ENCODE peak calls at places on chromosomes 12 and 14, in ten cellular contexts. D, C, R, S, N, K, Q, X, L and F are unnamed samples. For H3K36me3, the result is how much of the 10 kb centered on the place peaks cover.

GRCh38 chr12:26319511-26319910 is 124.1 kb downstream of the SSPN start:
- DNase-seq in X (peak), S (peak), C (no peak), K (no peak), D (no peak), N (no peak), Q (peak), L (peak), R (peak), F (no peak)

GRCh38 chr12:74490390-74491064 is 47.1 kb upstream of the ATXN7L3B start:
- DNase-seq in Q (no peak), R (no peak), D (no peak), S (no peak), X (no peak), L (no peak), C (peak), N (no peak), K (no peak), F (no peak)

GRCh38 chr12:130401703-130402102 is 64.0 kb downstream of the PIWIL1 start:
- DNase-seq in N (no peak), X (no peak), D (no peak), R (no peak), C (no peak), Q (no peak), K (peak), S (no peak), L (no peak), F (no peak)

GRCh38 chr14:72433511-72433910 is 460.4 kb downstream of the DPF3 start:
- DNase-seq in S (no peak), C (no peak), L (no peak), N (no peak), R (peak), D (no peak), K (no peak), X (no peak), Q (no peak), F (no peak)

GRCh38 chr12:95614384-95614982 is 63.2 kb upstream of the USP44 start:
- DNase-seq in D (no peak), Q (no peak), C (no peak), X (no peak), L (no peak), N (no peak), S (no peak), R (peak), K (no peak), F (no peak)

GRCh38 chr12:92745874-92746553 is 43.2 kb downstream of the PLEKHG7 start:
- DNase-seq in K (no peak), R (peak), X (peak), D (no peak), C (no peak), N (peak), Q (peak), L (peak), S (peak), F (peak)

GRCh38 chr14:29905549-29905948 is 22.1 kb downstream of the PRKD1 start:
- DNase-seq in L (no peak), N (no peak), X (peak), D (no peak), C (no peak), K (no peak), S (no peak), R (no peak), Q (no peak), F (no peak)

GRCh38 chr12:110498984-110499706 is 2.8 kb downstream of the VPS29 start:
- DNase-seq in R (peak), S (no peak), L (no peak), K (no peak), D (no peak), N (no peak), Q (no peak), X (no peak), C (no peak), F (no peak)

GRCh38 chr12:24742378-24742777 is 206.5 kb downstream of the BCAT1 start:
- DNase-seq in R (no peak), C (no peak), N (peak), K (no peak), L (peak), D (peak), Q (peak), S (peak), X (no peak), F (peak)

GRCh38 chr14:99734406-99735051 is 50.4 kb downstream of the CYP46A1 start:
- DNase-seq in L (no peak), N (peak), Q (no peak), X (peak), C (no peak), K (no peak), D (no peak), R (no peak), S (peak), F (peak)

GRCh38 chr12:29067430-29067829 is 81.6 kb upstream of the FAR2 start:
- DNase-seq in Q (no peak), D (no peak), L (no peak), S (peak), R (no peak), N (peak), C (no peak), X (no peak), K (no peak), F (no peak)

GRCh38 chr14:104283197-104284106 is 145.1 kb downstream of the KIF26A start:
- DNase-seq in N (peak), S (peak), R (no peak), X (no peak), D (no peak), K (peak), L (peak), Q (no peak), C (no peak), F (peak)

GRCh38 chr14:99598774-99599173 is 5.2 kb downstream of the CCDC85C start:
- DNase-seq in R (no peak), N (no peak), L (no peak), S (no peak), D (no peak), Q (no peak), K (peak), X (no peak), C (no peak), F (no peak)

GRCh38 chr12:87981495-87981894 is 47.7 kb downstream of the C12orf50 start:
- DNase-seq in N (no peak), C (no peak), L (no peak), S (no peak), D (no peak), R (peak), Q (no peak), X (no peak), K (no peak), F (no peak)

GRCh38 chr14:55921516-55921915 is 196.7 kb upstream of the PELI2 start:
- DNase-seq in X (no peak), N (no peak), Q (no peak), C (no peak), L (no peak), K (no peak), R (no peak), S (no peak), D (no peak), F (no peak)

GRCh38 chr12:128800606-128801005 is 23.2 kb downstream of the SLC15A4 start:
- DNase-seq in X (no peak), N (no peak), S (no peak), R (no peak), L (no peak), D (no peak), C (no peak), K (no peak), Q (no peak), F (no peak)

GRCh38 chr14:100653409-100653808 is 66.2 kb upstream of the BEGAIN start:
- DNase-seq in S (no peak), C (no peak), Q (no peak), K (peak), D (no peak), N (no peak), R (no peak), X (no peak), L (no peak), F (no peak)

GRCh38 chr14:24365600-24366374 is 2.2 kb upstream of the NFATC4 start:
- DNase-seq in L (peak), K (peak), S (peak), R (peak), C (peak), D (peak), N (peak), Q (peak), X (peak), F (peak)

GRCh38 chr12:122081697-122082221 is 3.2 kb downstream of the MLXIP start:
- DNase-seq in K (no peak), D (peak), X (peak), C (peak), S (no peak), Q (no peak), R (peak), N (peak), L (peak), F (no peak)

GRCh38 chr12:55955800-55956508 is 9.9 kb downstream of the PMEL start:
- DNase-seq in K (no peak), L (no peak), N (no peak), D (peak), Q (no peak), C (no peak), S (no peak), X (peak), R (peak), F (no peak)

GRCh38 chr12:34204830-34205285 is 182.6 kb downstream of the ALG10 start:
- DNase-seq in R (no peak), C (no peak), K (no peak), N (no peak), D (no peak), S (no peak), Q (no peak), L (no peak), X (no peak), F (no peak)

GRCh38 chr14:20413785-20414117 is 450 bp upstream of the TEP1 start:
- DNase-seq in D (peak), R (no peak), S (no peak), X (peak), N (no peak), K (peak), Q (no peak), L (no peak), C (no peak), F (no peak)

GRCh38 chr12:47021298-47021697 is 58.1 kb upstream of the PCED1B start:
- DNase-seq in D (no peak), X (no peak), Q (no peak), C (peak), S (no peak), L (no peak), R (peak), N (no peak), K (peak), F (no peak)

GRCh38 chr12:2894961-2895360 is 4.3 kb downstream of the TULP3 start:
- DNase-seq in C (no peak), K (peak), R (no peak), D (no peak), S (no peak), X (no peak), N (no peak), L (no peak), Q (no peak), F (no peak)

GRCh38 chr14:89215166-89215940 is 201.7 kb downstream of the FOXN3 start:
- DNase-seq in N (no peak), C (no peak), D (no peak), K (no peak), L (no peak), S (no peak), R (no peak), Q (no peak), X (peak), F (no peak)

GRCh38 chr12:1815108-1815507 is 5.3 kb upstream of the LRTM2 start:
- DNase-seq in L (no peak), K (no peak), S (no peak), N (no peak), D (no peak), R (no peak), Q (no peak), X (no peak), C (no peak), F (no peak)

GRCh38 chr12:132812631-132813305 is 15.9 kb downstream of the GOLGA3 start:
- DNase-seq in N (no peak), D (no peak), C (no peak), L (no peak), X (no peak), Q (no peak), R (no peak), K (no peak), S (no peak), F (no peak)

GRCh38 chr14:64510127-64510808 is 5.7 kb downstream of the ZBTB1 start:
- DNase-seq in S (no peak), N (no peak), R (no peak), Q (no peak), D (no peak), L (no peak), X (no peak), C (no peak), K (no peak), F (no peak)

GRCh38 chr12:131928080-131928764 is 854 bp upstream of the PUS1 start:
- DNase-seq in K (no peak), C (no peak), Q (no peak), R (peak), L (no peak), S (no peak), N (no peak), X (no peak), D (peak), F (no peak)

GRCh38 chr14:65002586-65003210 is 16.0 kb downstream of the FNTB start:
- DNase-seq in C (no peak), Q (no peak), K (no peak), R (peak), S (no peak), D (no peak), N (no peak), L (no peak), X (no peak), F (no peak)

GRCh38 chr14:24037658-24038037 is 14.2 kb upstream of the CARMIL3 start:
- DNase-seq in C (no peak), X (no peak), D (no peak), N (peak), K (no peak), L (peak), Q (peak), S (no peak), R (no peak), F (no peak)

GRCh38 chr12:126512916-126513913 is 1448.0 kb downstream of the AACS start:
- DNase-seq in S (no peak), C (no peak), R (no peak), K (peak), D (no peak), L (no peak), N (no peak), Q (no peak), X (no peak), F (no peak)

GRCh38 chr12:65171870-65172269 is 2.5 kb downstream of the LEMD3 start:
- DNase-seq in X (no peak), N (no peak), D (no peak), S (no peak), Q (no peak), L (no peak), R (peak), C (peak), K (no peak), F (no peak)

DNA sequence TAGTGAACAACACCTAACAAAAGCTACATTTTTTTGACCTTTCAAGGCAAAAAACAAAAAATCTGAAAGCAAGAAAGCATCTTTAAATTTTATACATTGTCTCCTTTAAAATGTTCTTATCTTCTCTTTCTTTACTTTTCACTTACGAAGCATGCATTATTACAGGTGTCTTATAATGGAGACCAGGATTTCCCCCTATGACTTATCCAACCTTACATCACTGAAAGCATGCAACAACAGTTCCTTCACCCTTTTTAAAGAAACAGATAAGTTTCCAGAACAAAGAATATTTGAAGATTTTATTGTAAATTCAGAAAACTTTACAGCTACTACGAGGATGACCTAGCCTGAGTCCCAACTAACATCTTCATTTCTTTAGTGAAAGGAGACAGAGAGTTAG is 277.2 kb downstream of the AKAP6 start:
- DNase-seq in L (no peak), D (no peak), S (no peak), N (no peak), K (no peak), C (no peak), R (peak), X (no peak), Q (no peak), F (no peak)
- H3K36me3 ChIP-seq in L (under half), D (under half), S (under half), N (under half), K (under half), C (under half), R (under half), X (under half), Q (under half), F (under half)

GRCh38 chr12:108787539-108787938 is 56.2 kb upstream of the CORO1C start:
- DNase-seq in R (no peak), Q (no peak), D (no peak), S (no peak), K (no peak), N (no peak), C (no peak), L (no peak), X (no peak), F (no peak)
- H3K27ac ChIP-seq in R (no peak), Q (peak), D (no peak), S (peak), K (no peak), N (no peak), C (no peak), L (peak), X (no peak), F (peak)

GRCh38 chr14:51652168-51653095 is 722 bp downstream of the FRMD6 start:
- DNase-seq in L (no peak), R (no peak), X (peak), Q (peak), C (peak), K (peak), D (peak), N (peak), S (peak), F (peak)
- TF ChIP-seq CTCF in L (no peak), R (no peak), X (no peak), Q (peak), C (no peak), K (peak), D (no peak), N (no peak), S (no peak), F (no peak)

DNA sequence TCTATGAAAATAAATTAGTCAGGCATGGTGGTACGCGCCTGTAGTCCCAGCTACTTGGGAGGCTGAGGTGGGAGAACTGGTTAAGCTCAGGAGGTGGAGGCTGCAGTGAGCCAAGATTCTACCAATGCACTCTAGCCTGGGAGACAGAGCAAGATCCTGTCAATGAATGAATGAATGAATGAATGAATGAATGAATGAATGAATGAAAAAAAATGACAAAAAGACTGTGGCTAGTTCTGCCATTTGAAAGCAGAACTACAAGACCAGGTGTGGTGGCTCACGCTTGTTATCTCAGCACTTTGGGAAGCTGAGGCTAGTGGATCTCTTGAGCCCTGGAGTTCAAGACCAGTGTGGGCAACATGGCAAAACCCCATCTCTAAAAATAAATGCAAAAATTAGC is 32.2 kb upstream of the NPFF start:
- DNase-seq in C (no peak), X (no peak), Q (no peak), N (no peak), D (no peak), L (no peak), R (no peak), K (no peak), S (no peak), F (no peak)
- H3K36me3 ChIP-seq in C (under half), X (under half), Q (under half), N (half or more), D (under half), L (half or more), R (under half), K (under half), S (half or more), F (half or more)

DNA sequence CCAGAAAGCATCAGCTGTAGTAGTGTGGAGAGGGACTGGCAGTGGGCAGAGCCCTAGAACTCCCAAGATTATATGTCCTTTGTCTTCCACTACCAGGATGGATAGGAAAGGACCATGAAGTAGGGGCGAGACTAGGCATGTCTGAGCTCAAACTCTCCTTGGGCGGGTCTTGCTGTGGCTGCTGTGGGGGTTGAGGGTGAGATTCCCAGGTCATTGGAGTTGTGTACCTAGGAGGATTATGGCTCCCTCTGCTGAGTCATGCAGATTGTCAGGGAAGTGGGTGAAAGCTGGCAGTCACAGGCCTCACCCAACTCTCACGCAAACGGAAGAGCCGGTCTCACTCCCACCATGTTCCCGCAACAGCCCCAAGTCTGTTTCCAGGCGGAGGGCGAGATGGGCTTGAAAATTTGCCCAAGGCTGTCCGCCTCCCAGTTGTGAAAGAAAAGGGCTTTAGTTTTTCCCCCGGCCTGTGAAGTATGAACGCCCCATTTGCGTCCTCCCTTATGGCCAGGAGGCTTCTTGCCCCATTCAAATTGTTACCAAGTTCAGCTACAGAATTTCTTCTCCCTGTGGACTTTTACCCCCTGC is 159.4 kb downstream of the SLC2A13 start:
- DNase-seq in K (no peak), S (no peak), N (no peak), Q (no peak), C (no peak), X (no peak), L (no peak), D (no peak), R (no peak), F (no peak)
- H3K27ac ChIP-seq in K (no peak), S (no peak), N (no peak), Q (no peak), C (no peak), X (no peak), L (no peak), D (no peak), R (no peak), F (no peak)

GRCh38 chr12:100141998-100142850 is 450 bp downstream of the BLTP3B start:
- DNase-seq in L (peak), K (peak), N (peak), S (peak), X (peak), Q (peak), R (no peak), C (peak), D (peak), F (no peak)

GRCh38 chr12:100133200-100133599 is 9.5 kb downstream of the BLTP3B start:
- DNase-seq in Q (no peak), R (no peak), X (no peak), D (no peak), K (no peak), N (no peak), S (no peak), L (no peak), C (no peak), F (no peak)

GRCh38 chr12:100141666-100141997 is 1.0 kb downstream of the BLTP3B start:
- DNase-seq in N (no peak), L (no peak), Q (peak), K (no peak), R (peak), S (peak), C (peak), X (no peak), D (no peak), F (peak)

GRCh38 chr12:100142851-100143559 is at the start of gene BLTP3B:
- DNase-seq in D (peak), S (peak), N (peak), Q (peak), R (peak), L (peak), C (peak), K (peak), X (peak), F (peak)

DNA sequence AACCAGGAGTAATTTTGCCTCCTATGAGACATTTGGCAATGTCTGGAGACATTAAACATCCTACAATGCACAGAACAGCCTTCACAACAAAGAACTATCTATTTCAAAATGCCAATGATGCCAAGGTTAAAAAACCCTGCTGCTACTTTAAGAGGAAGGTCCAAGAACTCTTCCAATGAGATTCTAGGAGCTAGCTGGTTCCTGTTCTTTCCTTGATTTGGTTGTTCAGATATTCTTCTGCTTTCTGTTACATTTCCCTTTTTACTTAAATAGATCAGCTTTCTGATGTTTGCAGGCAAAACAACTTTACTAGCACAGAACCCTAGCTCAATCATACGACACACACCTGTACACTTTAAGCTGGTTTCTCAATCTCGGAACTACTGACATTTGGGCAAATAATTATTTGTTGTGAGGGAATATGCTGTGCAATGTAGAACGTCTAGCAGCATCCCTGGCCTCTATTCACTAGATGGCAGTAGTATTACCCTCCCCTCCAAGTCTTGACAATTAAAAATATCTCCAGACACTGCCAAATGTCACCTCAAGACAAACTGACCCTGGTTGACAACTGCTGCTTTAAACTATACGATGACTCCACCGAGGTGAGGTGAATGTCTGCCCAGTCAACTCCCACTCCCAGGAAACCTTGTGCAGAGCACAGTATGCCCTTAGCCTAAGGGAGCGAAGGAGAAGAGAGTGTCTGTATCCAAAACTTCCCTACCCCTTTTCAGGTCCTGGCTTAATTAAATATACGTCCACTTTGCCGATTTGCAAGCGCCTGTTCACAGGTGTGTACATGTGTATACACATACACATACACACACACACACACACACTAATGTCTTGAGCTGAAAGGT is 4.4 kb downstream of the BLTP3B start:
- DNase-seq in L (no peak), K (no peak), D (no peak), S (no peak), Q (no peak), X (no peak), N (no peak), C (peak), R (peak), F (no peak)
- TF ChIP-seq CTCF in L (peak), K (peak), D (no peak), S (no peak), Q (no peak), X (peak), N (peak), C (peak), R (peak), F (peak)